ENCODE peak calls at places on chromosomes 2 and 18, in five cellular contexts. N, J, E, C and H are unnamed samples.

GRCh38 chr2:33069894-33070651 is 123.3 kb downstream of the LTBP1 start:
- DNase-seq in N (no peak), J (peak; percentile 76), E (no peak), C (peak; percentile 99), H (no peak)

GRCh38 chr18:8685141-8685913 is 20.0 kb upstream of the MTCL1 start:
- DNase-seq in N (no peak), J (no peak), E (no peak), C (peak; percentile 41), H (no peak)

GRCh38 chr2:200640171-200640570 is 54.4 kb downstream of the AOX1 start:
- DNase-seq in N (no peak), J (no peak), E (no peak), C (peak; percentile 54), H (no peak)

GRCh38 chr18:25639601-25640000 is 287.6 kb upstream of the ZNF521 start:
- DNase-seq in N (no peak), J (no peak), E (no peak), C (peak; percentile 52), H (no peak)

GRCh38 chr2:115071534-115071933 is 629.1 kb downstream of the DPP10 start:
- DNase-seq in N (no peak), J (no peak), E (no peak), C (no peak), H (no peak)

GRCh38 chr2:135985826-135986393 is 484 bp upstream of the DARS1 start:
- DNase-seq in N (no peak), J (peak; percentile 89), E (no peak), C (no peak), H (peak; percentile 58)

GRCh38 chr2:62604336-62604735 is 98.3 kb upstream of the TMEM17 start:
- DNase-seq in N (no peak), J (no peak), E (no peak), C (peak; percentile 39), H (no peak)

GRCh38 chr18:37712776-37713175 is 147.2 kb upstream of the CELF4 start:
- DNase-seq in N (no peak), J (no peak), E (no peak), C (no peak), H (no peak)

GRCh38 chr2:6499691-6500090 is 366.0 kb downstream of the CMPK2 start:
- DNase-seq in N (no peak), J (no peak), E (no peak), C (no peak), H (no peak)

GRCh38 chr18:26764584-26764983 is 100.9 kb downstream of the AQP4 start:
- DNase-seq in N (peak; percentile 44), J (no peak), E (no peak), C (no peak), H (no peak)

GRCh38 chr18:48977914-48978313 is 27.1 kb upstream of the SMAD7 start:
- DNase-seq in N (no peak), J (no peak), E (no peak), C (no peak), H (no peak)

GRCh38 chr2:201975434-201975833 is 58.2 kb upstream of the FZD7 start:
- DNase-seq in N (no peak), J (no peak), E (no peak), C (no peak), H (no peak)

GRCh38 chr2:219511547-219512325 is 2.5 kb upstream of the ASIC4 start:
- DNase-seq in N (peak; percentile 88), J (no peak), E (no peak), C (no peak), H (no peak)

GRCh38 chr18:59690216-59691045 is 6.8 kb downstream of the CCBE1 start:
- DNase-seq in N (no peak), J (no peak), E (no peak), C (peak; percentile 55), H (no peak)

GRCh38 chr18:27780061-27780740 is 396.7 kb downstream of the CDH2 start:
- DNase-seq in N (no peak), J (no peak), E (no peak), C (no peak), H (no peak)

GRCh38 chr2:159933727-159934049 is 128.7 kb downstream of the PLA2R1 start:
- DNase-seq in N (no peak), J (no peak), E (no peak), C (no peak), H (no peak)

GRCh38 chr2:661215-661635 is 16.0 kb downstream of the TMEM18 start:
- DNase-seq in N (no peak), J (no peak), E (no peak), C (no peak), H (no peak)

GRCh38 chr2:241505086-241505780 is 3.2 kb downstream of the STK25 start:
- DNase-seq in N (no peak), J (no peak), E (no peak), C (no peak), H (no peak)

GRCh38 chr2:159298967-159299366 is 12.5 kb upstream of the WDSUB1 start:
- DNase-seq in N (no peak), J (no peak), E (no peak), C (peak; percentile 9), H (no peak)

GRCh38 chr2:101546376-101547058 is 71.6 kb upstream of the RFX8 start:
- DNase-seq in N (no peak), J (no peak), E (no peak), C (peak; percentile 74), H (no peak)

GRCh38 chr2:42786561-42787345 is 5.6 kb downstream of the HAAO start:
- DNase-seq in N (no peak), J (no peak), E (no peak), C (no peak), H (no peak)

GRCh38 chr18:5628512-5629255 is 84.9 kb upstream of the EPB41L3 start:
- DNase-seq in N (peak; percentile 1), J (peak; percentile 39), E (peak; percentile 30), C (peak; percentile 61), H (peak; percentile 61)

GRCh38 chr2:200913654-200914053 is 24.5 kb downstream of the NIF3L1 start:
- DNase-seq in N (no peak), J (no peak), E (no peak), C (peak; percentile 50), H (no peak)

GRCh38 chr2:75100011-75100680 is 99.2 kb downstream of the TACR1 start:
- DNase-seq in N (no peak), J (no peak), E (no peak), C (peak; percentile 79), H (no peak)

GRCh38 chr2:95043300-95043786 is 17.8 kb downstream of the MAL start:
- DNase-seq in N (no peak), J (peak; percentile 81), E (peak; percentile 86), C (peak; percentile 88), H (peak; percentile 56)

GRCh38 chr2:205633994-205634393 is 48.3 kb upstream of the NRP2 start:
- DNase-seq in N (no peak), J (no peak), E (no peak), C (peak; percentile 55), H (no peak)

GRCh38 chr18:24530630-24531111 is 70.2 kb downstream of the HRH4 start:
- DNase-seq in N (no peak), J (peak; percentile 39), E (no peak), C (peak; percentile 47), H (no peak)

GRCh38 chr2:200252661-200253067 is 53.8 kb upstream of the SPATS2L start:
- DNase-seq in N (no peak), J (no peak), E (peak; percentile 22), C (peak; percentile 87), H (no peak)

GRCh38 chr2:172864182-172864581 is 128.5 kb downstream of the RAPGEF4 start:
- DNase-seq in N (peak; percentile 49), J (peak; percentile 79), E (peak; percentile 35), C (peak; percentile 58), H (peak; percentile 36)

GRCh38 chr2:239940861-239941570 is 84.1 kb downstream of the NDUFA10 start:
- DNase-seq in N (peak; percentile 2), J (no peak), E (no peak), C (no peak), H (no peak)

GRCh38 chr2:171289336-171289735 is 128.6 kb upstream of the TLK1 start:
- DNase-seq in N (no peak), J (no peak), E (no peak), C (no peak), H (no peak)

GRCh38 chr2:178322068-178322467 is 127.8 kb downstream of the OSBPL6 start:
- DNase-seq in N (no peak), J (no peak), E (no peak), C (no peak), H (no peak)

GRCh38 chr18:48207733-48208132 is 201.4 kb downstream of the ZBTB7C start:
- DNase-seq in N (no peak), J (no peak), E (no peak), C (no peak), H (no peak)

GRCh38 chr2:9174771-9175441 is 31.7 kb upstream of the ASAP2 start:
- DNase-seq in N (no peak), J (no peak), E (no peak), C (peak; percentile 91), H (no peak)

GRCh38 chr2:145984541-145984940 is 1464.6 kb upstream of the ZEB2 start:
- DNase-seq in N (no peak), J (no peak), E (no peak), C (peak; percentile 36), H (no peak)